ENCODE peak calls at places on chromosome 3, in nine cellular contexts. One of them, this sample, is unnamed.

GRCh38 chr3:127674793-127675189 is 2.0 kb downstream of the ABTB1 start:
- DNase-seq in AG09309: no peak
- DNase-seq in heart left ventricle: no peak
- DNase-seq in GM12878: no peak
- DNase-seq in progenitor cell of endocrine pancreas: no peak
- DNase-seq in choroid plexus epithelial cell: no peak
- DNase-seq in IMR-90: no peak
- DNase-seq in A549: no peak
- DNase-seq in AG04450: no peak
- DNase-seq in this sample: no peak

GRCh38 chr3:72604287-72604686 is 244.0 kb downstream of the SHQ1 start:
- DNase-seq in AG04450: no peak
- DNase-seq in heart left ventricle: no peak
- DNase-seq in IMR-90: no peak
- DNase-seq in choroid plexus epithelial cell: no peak
- DNase-seq in A549: no peak
- DNase-seq in AG09309: no peak
- DNase-seq in GM12878: no peak
- DNase-seq in progenitor cell of endocrine pancreas: no peak
- DNase-seq in this sample: no peak

GRCh38 chr3:127489357-127489756 is 101.2 kb downstream of the TPRA1 start:
- DNase-seq in AG04450: no peak
- DNase-seq in IMR-90: no peak
- DNase-seq in A549: no peak
- DNase-seq in GM12878: no peak
- DNase-seq in progenitor cell of endocrine pancreas: no peak
- DNase-seq in AG09309: no peak
- DNase-seq in heart left ventricle: no peak
- DNase-seq in choroid plexus epithelial cell: no peak
- DNase-seq in this sample: no peak

GRCh38 chr3:112043621-112044201 is 9.2 kb downstream of the TMPRSS7 start:
- DNase-seq in AG09309: peak
- DNase-seq in IMR-90: peak
- DNase-seq in progenitor cell of endocrine pancreas: no peak
- DNase-seq in GM12878: peak
- DNase-seq in AG04450: peak
- DNase-seq in A549: peak
- DNase-seq in choroid plexus epithelial cell: peak
- DNase-seq in heart left ventricle: peak
- DNase-seq in this sample: peak

GRCh38 chr3:34008191-34008590 is 209.8 kb downstream of the PDCD6IP start:
- DNase-seq in choroid plexus epithelial cell: peak
- DNase-seq in heart left ventricle: no peak
- DNase-seq in GM12878: no peak
- DNase-seq in progenitor cell of endocrine pancreas: no peak
- DNase-seq in AG09309: no peak
- DNase-seq in A549: no peak
- DNase-seq in AG04450: no peak
- DNase-seq in IMR-90: peak
- DNase-seq in this sample: no peak

GRCh38 chr3:52685285-52685704 is 418 bp downstream of the PBRM1 start:
- DNase-seq in A549: peak
- DNase-seq in heart left ventricle: peak
- DNase-seq in progenitor cell of endocrine pancreas: peak
- DNase-seq in AG09309: no peak
- DNase-seq in choroid plexus epithelial cell: no peak
- DNase-seq in AG04450: no peak
- DNase-seq in GM12878: no peak
- DNase-seq in IMR-90: no peak
- DNase-seq in this sample: no peak

GRCh38 chr3:52983336-52983807 is 62.5 kb downstream of the SFMBT1 start:
- DNase-seq in choroid plexus epithelial cell: no peak
- DNase-seq in AG04450: no peak
- DNase-seq in heart left ventricle: no peak
- DNase-seq in GM12878: peak
- DNase-seq in progenitor cell of endocrine pancreas: no peak
- DNase-seq in A549: no peak
- DNase-seq in IMR-90: no peak
- DNase-seq in AG09309: no peak
- DNase-seq in this sample: no peak

GRCh38 chr3:108096506-108097325 is 5.9 kb upstream of the CD47 start:
- DNase-seq in AG04450: no peak
- DNase-seq in A549: no peak
- DNase-seq in GM12878: no peak
- DNase-seq in progenitor cell of endocrine pancreas: no peak
- DNase-seq in IMR-90: no peak
- DNase-seq in heart left ventricle: no peak
- DNase-seq in AG09309: no peak
- DNase-seq in choroid plexus epithelial cell: no peak
- DNase-seq in this sample: no peak

GRCh38 chr3:23217872-23218554 is 14.9 kb downstream of the UBE2E2 start:
- DNase-seq in AG04450: no peak
- DNase-seq in A549: no peak
- DNase-seq in progenitor cell of endocrine pancreas: no peak
- DNase-seq in IMR-90: peak
- DNase-seq in heart left ventricle: peak
- DNase-seq in choroid plexus epithelial cell: peak
- DNase-seq in GM12878: no peak
- DNase-seq in AG09309: no peak
- DNase-seq in this sample: no peak

GRCh38 chr3:56413911-56414310 is 54.4 kb downstream of the ERC2 start:
- DNase-seq in IMR-90: no peak
- DNase-seq in heart left ventricle: no peak
- DNase-seq in AG09309: no peak
- DNase-seq in AG04450: no peak
- DNase-seq in choroid plexus epithelial cell: no peak
- DNase-seq in A549: no peak
- DNase-seq in progenitor cell of endocrine pancreas: no peak
- DNase-seq in GM12878: no peak
- DNase-seq in this sample: no peak

GRCh38 chr3:134357914-134358811 is 16.1 kb downstream of the AMOTL2 start:
- DNase-seq in choroid plexus epithelial cell: peak
- DNase-seq in AG04450: peak
- DNase-seq in heart left ventricle: no peak
- DNase-seq in IMR-90: peak
- DNase-seq in AG09309: peak
- DNase-seq in GM12878: no peak
- DNase-seq in A549: peak
- DNase-seq in progenitor cell of endocrine pancreas: no peak
- DNase-seq in this sample: peak

GRCh38 chr3:37214076-37214475 is 39.7 kb upstream of the LRRFIP2 start:
- DNase-seq in heart left ventricle: no peak
- DNase-seq in choroid plexus epithelial cell: no peak
- DNase-seq in AG04450: no peak
- DNase-seq in IMR-90: no peak
- DNase-seq in AG09309: no peak
- DNase-seq in progenitor cell of endocrine pancreas: no peak
- DNase-seq in A549: no peak
- DNase-seq in GM12878: no peak
- DNase-seq in this sample: no peak

GRCh38 chr3:149167898-149168297 is 38.5 kb downstream of the HPS3 start:
- DNase-seq in progenitor cell of endocrine pancreas: no peak
- DNase-seq in AG09309: no peak
- DNase-seq in IMR-90: no peak
- DNase-seq in A549: no peak
- DNase-seq in AG04450: no peak
- DNase-seq in GM12878: no peak
- DNase-seq in choroid plexus epithelial cell: no peak
- DNase-seq in heart left ventricle: no peak
- DNase-seq in this sample: no peak

GRCh38 chr3:128787256-128788253 is 61.6 kb downstream of the RAB7A start:
- DNase-seq in A549: peak
- DNase-seq in GM12878: no peak
- DNase-seq in AG04450: no peak
- DNase-seq in progenitor cell of endocrine pancreas: no peak
- DNase-seq in AG09309: no peak
- DNase-seq in IMR-90: peak
- DNase-seq in choroid plexus epithelial cell: peak
- DNase-seq in heart left ventricle: no peak
- DNase-seq in this sample: no peak

GRCh38 chr3:78096488-78097255 is 1056.8 kb downstream of the ROBO2 start:
- DNase-seq in IMR-90: peak
- DNase-seq in progenitor cell of endocrine pancreas: no peak
- DNase-seq in GM12878: no peak
- DNase-seq in AG04450: no peak
- DNase-seq in choroid plexus epithelial cell: peak
- DNase-seq in heart left ventricle: no peak
- DNase-seq in A549: no peak
- DNase-seq in AG09309: no peak
- DNase-seq in this sample: no peak

GRCh38 chr3:51139616-51140015 is 245.5 kb upstream of the MANF start:
- DNase-seq in AG09309: no peak
- DNase-seq in heart left ventricle: no peak
- DNase-seq in choroid plexus epithelial cell: no peak
- DNase-seq in AG04450: no peak
- DNase-seq in IMR-90: no peak
- DNase-seq in GM12878: no peak
- DNase-seq in A549: no peak
- DNase-seq in progenitor cell of endocrine pancreas: no peak
- DNase-seq in this sample: no peak

GRCh38 chr3:51146781-51147180 is 238.3 kb upstream of the MANF start:
- DNase-seq in choroid plexus epithelial cell: no peak
- DNase-seq in AG04450: no peak
- DNase-seq in IMR-90: no peak
- DNase-seq in A549: no peak
- DNase-seq in GM12878: no peak
- DNase-seq in heart left ventricle: no peak
- DNase-seq in progenitor cell of endocrine pancreas: no peak
- DNase-seq in AG09309: no peak
- DNase-seq in this sample: no peak

GRCh38 chr3:51145811-51146585 is 239.1 kb upstream of the MANF start:
- DNase-seq in AG09309: no peak
- DNase-seq in GM12878: no peak
- DNase-seq in choroid plexus epithelial cell: no peak
- DNase-seq in A549: no peak
- DNase-seq in IMR-90: no peak
- DNase-seq in heart left ventricle: no peak
- DNase-seq in progenitor cell of endocrine pancreas: no peak
- DNase-seq in AG04450: no peak
- DNase-seq in this sample: no peak

GRCh38 chr3:51137715-51138114 is 247.4 kb upstream of the MANF start:
- DNase-seq in choroid plexus epithelial cell: no peak
- DNase-seq in A549: no peak
- DNase-seq in progenitor cell of endocrine pancreas: no peak
- DNase-seq in heart left ventricle: no peak
- DNase-seq in GM12878: no peak
- DNase-seq in AG09309: no peak
- DNase-seq in IMR-90: no peak
- DNase-seq in AG04450: no peak
- DNase-seq in this sample: no peak

GRCh38 chr3:51141573-51141972 is 243.5 kb upstream of the MANF start:
- DNase-seq in heart left ventricle: no peak
- DNase-seq in GM12878: no peak
- DNase-seq in choroid plexus epithelial cell: no peak
- DNase-seq in AG09309: no peak
- DNase-seq in A549: no peak
- DNase-seq in progenitor cell of endocrine pancreas: no peak
- DNase-seq in AG04450: no peak
- DNase-seq in IMR-90: no peak
- DNase-seq in this sample: no peak
- TF ChIP-seq CTCF in heart left ventricle: no peak
- TF ChIP-seq CTCF in GM12878: no peak
- TF ChIP-seq CTCF in choroid plexus epithelial cell: no peak
- TF ChIP-seq CTCF in AG09309: no peak
- TF ChIP-seq CTCF in A549: no peak
- TF ChIP-seq CTCF in progenitor cell of endocrine pancreas: peak
- TF ChIP-seq CTCF in AG04450: peak
- TF ChIP-seq CTCF in IMR-90: no peak
- TF ChIP-seq CTCF in this sample: no peak

GRCh38 chr3:141729240-141729639 is 8.9 kb upstream of the RNF7 start:
- DNase-seq in choroid plexus epithelial cell: no peak
- DNase-seq in AG09309: no peak
- DNase-seq in IMR-90: no peak
- DNase-seq in AG04450: no peak
- DNase-seq in A549: no peak
- DNase-seq in heart left ventricle: no peak
- DNase-seq in progenitor cell of endocrine pancreas: no peak
- DNase-seq in GM12878: no peak
- DNase-seq in this sample: no peak
- TF ChIP-seq CTCF in choroid plexus epithelial cell: peak
- TF ChIP-seq CTCF in AG09309: peak
- TF ChIP-seq CTCF in IMR-90: no peak
- TF ChIP-seq CTCF in AG04450: no peak
- TF ChIP-seq CTCF in A549: no peak
- TF ChIP-seq CTCF in heart left ventricle: no peak
- TF ChIP-seq CTCF in progenitor cell of endocrine pancreas: no peak
- TF ChIP-seq CTCF in GM12878: no peak
- TF ChIP-seq CTCF in this sample: no peak

GRCh38 chr3:7025581-7026300 is 164.8 kb downstream of the GRM7 start:
- DNase-seq in progenitor cell of endocrine pancreas: no peak
- DNase-seq in heart left ventricle: no peak
- DNase-seq in GM12878: no peak
- DNase-seq in AG09309: no peak
- DNase-seq in IMR-90: no peak
- DNase-seq in AG04450: no peak
- DNase-seq in choroid plexus epithelial cell: no peak
- DNase-seq in A549: no peak
- DNase-seq in this sample: no peak

DNA sequence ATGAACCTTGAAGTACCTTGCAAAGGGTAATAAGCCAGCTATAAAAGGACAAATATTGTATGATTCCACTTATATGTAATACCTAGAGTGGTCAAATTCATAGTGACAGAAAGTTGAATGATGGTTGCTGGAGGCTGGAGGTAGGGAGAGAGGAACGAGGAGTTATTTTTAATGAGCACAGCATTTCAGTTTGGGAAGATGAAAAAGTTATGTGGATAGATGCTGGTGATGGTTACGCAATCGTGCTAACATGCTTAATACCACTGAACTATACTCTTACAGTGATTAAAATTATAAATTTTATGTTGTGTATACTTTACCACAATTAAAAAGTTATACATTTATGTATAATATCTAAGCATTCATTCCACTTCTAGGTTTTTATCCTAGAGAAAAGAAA is 168.6 kb downstream of the GRM7 start:
- DNase-seq in choroid plexus epithelial cell: no peak
- DNase-seq in AG09309: no peak
- DNase-seq in GM12878: no peak
- DNase-seq in AG04450: no peak
- DNase-seq in heart left ventricle: no peak
- DNase-seq in progenitor cell of endocrine pancreas: no peak
- DNase-seq in IMR-90: no peak
- DNase-seq in A549: no peak
- DNase-seq in this sample: no peak
- TF ChIP-seq CTCF in choroid plexus epithelial cell: no peak
- TF ChIP-seq CTCF in AG09309: no peak
- TF ChIP-seq CTCF in GM12878: no peak
- TF ChIP-seq CTCF in AG04450: no peak
- TF ChIP-seq CTCF in heart left ventricle: no peak
- TF ChIP-seq CTCF in progenitor cell of endocrine pancreas: no peak
- TF ChIP-seq CTCF in IMR-90: no peak
- TF ChIP-seq CTCF in A549: no peak
- TF ChIP-seq CTCF in this sample: no peak

DNA sequence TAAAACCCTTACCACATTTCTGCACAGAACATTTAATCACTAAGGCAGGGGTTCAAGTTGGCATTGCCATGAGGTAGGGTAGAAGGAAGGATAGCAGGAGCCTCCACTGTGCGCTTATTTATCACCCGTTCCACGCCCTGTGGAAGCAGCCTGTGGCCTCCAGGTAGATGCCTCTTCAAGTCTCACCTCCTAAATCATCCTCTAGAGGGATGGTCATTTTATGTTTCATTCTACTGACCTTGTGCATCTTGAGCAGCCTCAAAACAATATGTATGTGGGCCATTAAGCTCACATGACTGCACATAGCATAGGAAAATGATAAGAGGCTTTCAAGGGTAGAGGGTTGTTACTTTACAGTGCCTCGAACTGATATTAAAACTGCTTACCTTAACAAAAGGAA is 546.2 kb downstream of the GRM7 start:
- DNase-seq in progenitor cell of endocrine pancreas: no peak
- DNase-seq in A549: peak
- DNase-seq in heart left ventricle: no peak
- DNase-seq in GM12878: no peak
- DNase-seq in AG09309: no peak
- DNase-seq in AG04450: no peak
- DNase-seq in choroid plexus epithelial cell: no peak
- DNase-seq in IMR-90: no peak
- DNase-seq in this sample: no peak
- TF ChIP-seq CTCF in progenitor cell of endocrine pancreas: peak
- TF ChIP-seq CTCF in A549: no peak
- TF ChIP-seq CTCF in heart left ventricle: no peak
- TF ChIP-seq CTCF in GM12878: no peak
- TF ChIP-seq CTCF in AG09309: no peak
- TF ChIP-seq CTCF in AG04450: no peak
- TF ChIP-seq CTCF in choroid plexus epithelial cell: no peak
- TF ChIP-seq CTCF in IMR-90: no peak
- TF ChIP-seq CTCF in this sample: no peak